ENCODE peak calls at places on chromosomes 5 and 9, in six cellular contexts. Z is activated CD8-positive, alpha-beta memory T cell treated with anti-CD3 and anti-CD28 coated beads, Interleukin-2, amount 50 U/mL, for 48 hours; O is T follicular helper cell; Y is frontal cortex; T is HuH-7; B is stimulated activated CD4-positive, alpha-beta T cell treated with anti-CD3 and anti-CD28 coated beads, Interleukin-1b, Interleukin-23, amount 100 ng/mL, for 48 hours. X is an unnamed sample.

GRCh38 chr5:162096448-162096847 is 28.9 kb downstream of the GABRG2 start:
- DNase-seq in Z (no peak), O (no peak), Y (no peak), T (no peak), B (no peak), X (no peak)

GRCh38 chr9:113274474-113275146 is 762 bp downstream of the CDC26 start:
- DNase-seq in Z (no peak), O (peak), Y (peak), T (peak), B (no peak), X (peak)

GRCh38 chr9:11915699-11916098 is 777.5 kb upstream of the TYRP1 start:
- DNase-seq in Z (no peak), O (no peak), Y (no peak), T (no peak), B (no peak), X (no peak)

GRCh38 chr5:154756871-154757646 is 1.9 kb downstream of the LARP1 start:
- DNase-seq in Z (peak), O (peak), Y (peak), T (no peak), B (peak), X (no peak)

GRCh38 chr9:135945969-135946368 is 15.2 kb downstream of the UBAC1 start:
- DNase-seq in Z (no peak), O (no peak), Y (no peak), T (no peak), B (no peak), X (no peak)

GRCh38 chr9:18703086-18703750 is 229.3 kb downstream of the ADAMTSL1 start:
- DNase-seq in Z (no peak), O (no peak), Y (no peak), T (no peak), B (no peak), X (no peak)

GRCh38 chr5:28344803-28345433 is 1306.5 kb upstream of the CDH9 start:
- DNase-seq in Z (no peak), O (no peak), Y (no peak), T (peak), B (no peak), X (peak)

GRCh38 chr5:6567068-6567467 is 65.8 kb downstream of the NSUN2 start:
- DNase-seq in Z (peak), O (no peak), Y (no peak), T (no peak), B (no peak), X (no peak)

GRCh38 chr9:76560481-76560891 is 101.5 kb downstream of the GCNT1 start:
- DNase-seq in Z (no peak), O (no peak), Y (no peak), T (peak), B (no peak), X (no peak)

GRCh38 chr5:74209566-74209965 is 431.0 kb downstream of the ENC1 start:
- DNase-seq in Z (no peak), O (no peak), Y (no peak), T (no peak), B (no peak), X (no peak)

GRCh38 chr5:66674802-66675201 is 78.6 kb downstream of the MAST4 start:
- DNase-seq in Z (no peak), O (no peak), Y (no peak), T (no peak), B (no peak), X (no peak)

GRCh38 chr5:6910950-6911349 is 197.7 kb downstream of the TENT4A start:
- DNase-seq in Z (no peak), O (no peak), Y (no peak), T (no peak), B (no peak), X (no peak)

GRCh38 chr9:125758986-125759811 is 12.0 kb downstream of the PBX3 start:
- DNase-seq in Z (no peak), O (no peak), Y (no peak), T (peak), B (no peak), X (no peak)

GRCh38 chr5:110969502-110969901 is 102.0 kb upstream of the TSLP start:
- DNase-seq in Z (no peak), O (no peak), Y (no peak), T (no peak), B (no peak), X (no peak)

GRCh38 chr9:37353791-37354190 is 68.7 kb upstream of the GRHPR start:
- DNase-seq in Z (no peak), O (no peak), Y (no peak), T (no peak), B (no peak), X (no peak)